ENCODE peak calls at places on chromosomes 12 and 14, in ten cellular contexts. V is dorsolateral prefrontal cortex; E is stomach; U is psoas muscle; J is left ventricle myocardium inferior; N is brain microvascular endothelial cell; D is fibroblast of the aortic adventitia; G is bronchial epithelial cell; Q is thoracic aorta; F is CD8-positive, alpha-beta T cell. W is an unnamed sample.

GRCh38 chr12:57521475-57522018 is 1.1 kb upstream of the MBD6 start:
- DNase-seq in V (peak), E (peak), U (peak), J (peak), N (no peak), D (no peak), G (peak), Q (no peak), F (peak), W (peak)

GRCh38 chr12:6549379-6550151 is 6.3 kb downstream of the IFFO1 start:
- DNase-seq in V (no peak), E (no peak), U (no peak), J (no peak), N (no peak), D (no peak), G (no peak), Q (no peak), F (no peak), W (no peak)

GRCh38 chr12:29640589-29641345 is 143.0 kb downstream of the TMTC1 start:
- DNase-seq in V (peak), E (no peak), U (no peak), J (peak), N (peak), D (peak), G (no peak), Q (no peak), F (no peak), W (no peak)

GRCh38 chr12:113997365-113997764 is 31.2 kb upstream of the RBM19 start:
- DNase-seq in V (no peak), E (no peak), U (no peak), J (no peak), N (no peak), D (no peak), G (no peak), Q (no peak), F (no peak), W (no peak)

GRCh38 chr12:101664961-101665360 is 32.5 kb upstream of the CHPT1 start:
- DNase-seq in V (no peak), E (no peak), U (no peak), J (no peak), N (no peak), D (no peak), G (no peak), Q (no peak), F (no peak), W (no peak)

GRCh38 chr12:121079736-121080272 is 40.8 kb upstream of the OASL start:
- DNase-seq in V (no peak), E (no peak), U (no peak), J (no peak), N (no peak), D (no peak), G (no peak), Q (no peak), F (no peak), W (no peak)

GRCh38 chr12:45685680-45686079 is 43.8 kb upstream of the ARID2 start:
- DNase-seq in V (no peak), E (no peak), U (no peak), J (no peak), N (no peak), D (no peak), G (no peak), Q (no peak), F (no peak), W (no peak)

GRCh38 chr14:27015046-27015445 is 417.2 kb upstream of the NOVA1 start:
- DNase-seq in V (no peak), E (no peak), U (no peak), J (no peak), N (no peak), D (no peak), G (no peak), Q (no peak), F (no peak), W (no peak)

GRCh38 chr14:95507174-95507573 is 9.3 kb downstream of the SYNE3 start:
- DNase-seq in V (no peak), E (peak), U (peak), J (peak), N (peak), D (peak), G (peak), Q (no peak), F (no peak), W (peak)

GRCh38 chr12:67645571-67645970 is 3.0 kb upstream of the DYRK2 start:
- DNase-seq in V (no peak), E (no peak), U (no peak), J (no peak), N (no peak), D (peak), G (peak), Q (no peak), F (no peak), W (no peak)

GRCh38 chr12:48296586-48297396 is 53.9 kb downstream of the ZNF641 start:
- DNase-seq in V (peak), E (peak), U (peak), J (peak), N (peak), D (peak), G (peak), Q (peak), F (peak), W (peak)

GRCh38 chr12:49889361-49890095 is 14.2 kb downstream of the FAIM2 start:
- DNase-seq in V (no peak), E (no peak), U (peak), J (no peak), N (no peak), D (no peak), G (no peak), Q (no peak), F (no peak), W (no peak)

GRCh38 chr12:25995906-25996305 is 37.4 kb downstream of the RASSF8 start:
- DNase-seq in V (no peak), E (no peak), U (no peak), J (no peak), N (peak), D (no peak), G (no peak), Q (no peak), F (no peak), W (no peak)

GRCh38 chr12:87982208-87982607 is 47.0 kb downstream of the C12orf50 start:
- DNase-seq in V (no peak), E (no peak), U (no peak), J (no peak), N (peak), D (peak), G (no peak), Q (no peak), F (no peak), W (no peak)

DNA sequence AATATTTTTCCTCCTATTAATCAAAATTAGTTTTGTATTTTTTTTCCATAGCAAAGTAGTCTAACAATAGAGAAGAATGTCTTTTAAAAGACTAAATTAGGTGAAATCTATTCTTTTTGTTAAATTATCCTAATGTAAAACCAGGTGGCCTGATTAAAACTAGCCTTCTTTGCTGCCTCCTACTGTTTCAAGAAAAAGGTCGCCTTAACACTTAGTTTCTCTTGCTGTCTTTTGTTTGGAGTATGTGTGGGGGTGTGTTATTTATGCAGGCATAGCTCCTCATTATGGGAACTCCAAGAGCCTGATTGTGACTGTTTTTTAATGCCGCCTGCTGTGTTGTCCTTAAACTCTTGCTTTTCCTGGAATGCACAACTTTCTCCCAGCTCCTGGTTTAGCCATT is 855.3 kb downstream of the DIO2 start:
- DNase-seq in V (no peak), E (no peak), U (no peak), J (no peak), N (no peak), D (no peak), G (no peak), Q (no peak), F (no peak), W (no peak)
- TF ChIP-seq CTCF in V (peak), E (no peak), U (no peak), J (no peak), N (peak), D (no peak), G (no peak), Q (no peak), F (no peak), W (no peak)

DNA sequence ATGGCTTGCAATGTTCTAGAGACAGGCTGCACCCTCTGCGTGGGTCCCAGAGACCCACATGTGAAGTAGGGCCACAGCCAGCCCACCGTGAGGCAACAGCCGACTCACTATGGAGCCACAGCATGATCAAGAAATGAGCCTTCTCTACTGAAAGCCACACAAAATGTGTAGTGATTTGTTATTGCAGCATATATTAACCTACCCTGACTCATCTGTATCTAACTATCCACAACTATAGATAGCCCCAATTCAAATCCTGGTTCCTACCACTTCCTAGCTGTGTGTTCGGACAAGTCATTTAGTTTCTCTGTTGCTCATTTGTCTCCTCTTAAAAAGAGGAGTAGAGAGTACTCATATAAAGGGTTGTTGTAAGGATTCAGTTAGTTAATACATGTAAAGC is 1152.3 kb downstream of the BCL11B start:
- DNase-seq in V (no peak), E (no peak), U (no peak), J (no peak), N (no peak), D (no peak), G (no peak), Q (no peak), F (no peak), W (no peak)
- H3K4me3 ChIP-seq in V (no peak), E (no peak), U (no peak), J (no peak), N (no peak), D (no peak), G (no peak), Q (no peak), F (no peak), W (no peak)

GRCh38 chr12:13347241-13348043 is 150.9 kb downstream of the EMP1 start:
- DNase-seq in V (peak), E (no peak), U (no peak), J (no peak), N (peak), D (peak), G (peak), Q (no peak), F (no peak), W (peak)
- TF ChIP-seq CTCF in V (no peak), E (no peak), U (no peak), J (no peak), N (peak), D (peak), G (no peak), Q (no peak), F (no peak), W (no peak)

DNA sequence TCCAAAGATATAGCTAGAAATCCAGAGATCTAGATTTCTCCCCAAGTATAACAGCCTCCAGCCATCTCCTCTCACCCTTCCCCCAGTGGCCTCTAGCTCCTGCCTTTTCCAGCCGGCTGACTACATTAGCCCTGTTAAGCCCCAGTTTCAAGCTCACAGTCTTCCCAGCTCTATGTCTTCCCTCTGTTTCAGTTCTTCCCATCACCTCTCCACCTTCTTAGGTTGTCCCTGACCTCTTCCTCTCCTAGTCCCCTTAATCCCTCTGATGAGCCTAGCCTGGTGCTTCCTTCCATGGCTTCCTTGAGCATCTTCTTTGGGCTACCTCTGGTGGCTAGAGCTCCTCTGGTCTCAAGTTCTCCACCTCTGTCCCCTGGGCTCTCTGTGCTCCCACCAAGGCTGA is 944 bp upstream of the GDF11 start:
- DNase-seq in V (no peak), E (no peak), U (no peak), J (no peak), N (no peak), D (no peak), G (no peak), Q (no peak), F (no peak), W (no peak)
- H3K4me3 ChIP-seq in V (no peak), E (no peak), U (no peak), J (no peak), N (no peak), D (peak), G (no peak), Q (no peak), F (no peak), W (no peak)

DNA sequence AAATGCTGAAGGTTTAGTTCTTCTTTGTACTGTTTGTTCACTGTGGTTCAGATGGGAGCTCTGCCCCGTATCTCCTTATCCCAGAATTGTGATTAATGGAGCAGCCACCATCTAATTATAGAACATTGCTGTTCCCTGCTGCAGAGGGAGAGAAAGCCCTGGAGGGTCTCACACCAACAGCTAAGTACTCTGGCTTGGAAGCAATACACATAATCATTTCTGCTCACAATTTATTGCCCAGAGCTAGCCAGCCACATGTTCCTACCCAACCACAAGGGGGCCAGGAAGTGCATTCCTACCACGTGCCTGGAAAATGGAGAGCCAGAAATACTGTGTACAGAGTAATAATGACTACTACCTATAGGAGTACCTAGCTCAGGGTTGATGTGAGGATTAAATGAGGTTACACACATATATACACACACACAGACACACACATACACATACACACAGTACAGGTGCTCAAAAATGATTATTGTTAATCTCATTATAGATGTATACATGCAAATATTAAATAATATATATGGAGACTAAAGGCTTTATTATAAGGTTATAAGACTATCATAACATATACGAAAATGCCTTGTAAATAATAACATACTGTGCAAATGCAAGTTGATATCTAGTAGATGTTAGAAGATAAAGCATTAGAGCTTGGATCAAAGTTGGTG is 22.3 kb downstream of the MSRB3 start:
- DNase-seq in V (no peak), E (no peak), U (no peak), J (no peak), N (peak), D (peak), G (peak), Q (no peak), F (no peak), W (no peak)
- TF ChIP-seq CTCF in V (no peak), E (no peak), U (peak), J (peak), N (peak), D (peak), G (peak), Q (peak), F (no peak), W (no peak)

DNA sequence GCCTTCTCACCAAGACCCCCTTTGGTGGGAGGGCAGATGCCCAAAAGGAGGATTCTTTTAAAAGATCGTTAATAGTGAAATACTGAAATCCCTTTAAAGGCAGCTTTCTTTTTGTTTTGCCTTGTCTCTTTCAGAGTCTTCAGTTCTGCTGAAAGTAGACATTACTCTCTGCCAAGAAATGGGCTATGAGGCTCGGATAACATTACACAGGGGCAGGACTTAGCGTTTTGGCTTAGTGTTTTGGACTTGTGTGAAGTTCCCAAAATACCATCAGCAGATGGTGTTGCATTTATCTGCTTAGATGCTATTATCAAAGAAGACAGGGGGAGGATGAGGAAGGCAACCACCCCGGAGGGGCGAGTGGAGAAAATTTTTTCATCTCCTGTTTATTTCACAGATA is 88.3 kb upstream of the METAP2 start:
- DNase-seq in V (no peak), E (no peak), U (no peak), J (no peak), N (no peak), D (peak), G (no peak), Q (no peak), F (no peak), W (no peak)
- H3K4me3 ChIP-seq in V (peak), E (peak), U (peak), J (peak), N (no peak), D (peak), G (no peak), Q (peak), F (no peak), W (no peak)